ENCODE peak calls at places on chromosomes 13 and 19, in four cellular contexts. N is fibroblast of pulmonary artery, I is RWPE1, A is nephron progenitor cell. S is an unnamed sample.

GRCh38 chr13:33380487-33381079 is 95.0 kb upstream of the STARD13 start:
- DNase-seq in A (no peak), I (no peak), N (no peak), S (no peak)

GRCh38 chr19:41302624-41303351 is 7.2 kb upstream of the CCDC97 start:
- DNase-seq in A (no peak), I (no peak), N (no peak), S (peak; percentile 84)

GRCh38 chr13:104532131-104532530 is 1465.9 kb upstream of the SLC10A2 start:
- DNase-seq in A (no peak), N (no peak), I (no peak), S (no peak)

GRCh38 chr19:57755031-57755430 is 8.4 kb downstream of the ZNF776 start:
- DNase-seq in N (no peak), I (no peak), A (no peak), S (no peak)

GRCh38 chr13:35722438-35723060 is 246.1 kb upstream of the MAB21L1 start:
- DNase-seq in A (no peak), N (no peak), I (no peak), S (no peak)

GRCh38 chr19:10707440-10707839 is 6.2 kb downstream of the QTRT1 start:
- DNase-seq in A (no peak), N (no peak), I (no peak), S (no peak)

GRCh38 chr13:97468331-97468730 is 34.4 kb downstream of the RAP2A start:
- DNase-seq in N (peak; percentile 93), I (no peak), A (no peak), S (no peak)

GRCh38 chr13:98565726-98566577 is 11.0 kb downstream of the STK24 start:
- DNase-seq in I (no peak), N (no peak), A (no peak), S (no peak)

GRCh38 chr19:16889429-16889882 is 657 bp downstream of the F2RL3 start:
- DNase-seq in N (no peak), I (no peak), A (no peak), S (no peak)

GRCh38 chr13:57632276-57633140 is 964 bp downstream of the PCDH17 start:
- DNase-seq in I (no peak), A (peak; percentile 43), N (peak; percentile 12), S (peak; percentile 28)

GRCh38 chr13:99967884-99968520 is 3.6 kb downstream of the ZIC5 start:
- DNase-seq in N (no peak), I (no peak), A (no peak), S (no peak)

GRCh38 chr13:73816702-73817101 is 317.5 kb downstream of the KLF12 start:
- DNase-seq in N (no peak), I (peak; percentile 24), A (no peak), S (no peak)

GRCh38 chr19:35490364-35490763 is at the start of gene KRTDAP:
- DNase-seq in I (no peak), A (no peak), N (no peak), S (no peak)

GRCh38 chr13:50941146-50941545 is 31.6 kb downstream of the RNASEH2B start:
- DNase-seq in A (no peak), I (no peak), N (no peak), S (no peak)

GRCh38 chr19:29422686-29423085 is 103.1 kb upstream of the VSTM2B start:
- DNase-seq in N (no peak), A (no peak), I (no peak), S (no peak)

GRCh38 chr13:87810920-87811344 is 139.8 kb downstream of the SLITRK5 start:
- DNase-seq in A (no peak), N (no peak), I (no peak), S (no peak)
- TF ChIP-seq CTCF in A (no peak), N (no peak), I (no peak), S (no peak)

GRCh38 chr19:861756-862528 is 2.5 kb downstream of the CFD start:
- DNase-seq in A (peak; percentile 84), I (peak; percentile 75), N (peak; percentile 28), S (peak; percentile 92)

GRCh38 chr19:858868-859843 is at the start of gene CFD:
- DNase-seq in A (no peak), I (no peak), N (no peak), S (no peak)

GRCh38 chr19:862529-863304 is 3.3 kb downstream of the CFD start:
- DNase-seq in A (peak; percentile 79), I (peak; percentile 63), N (peak; percentile 35), S (peak; percentile 91)

GRCh38 chr19:861099-861755 is 1.8 kb downstream of the CFD start:
- DNase-seq in N (no peak), A (no peak), I (no peak), S (no peak)

DNA sequence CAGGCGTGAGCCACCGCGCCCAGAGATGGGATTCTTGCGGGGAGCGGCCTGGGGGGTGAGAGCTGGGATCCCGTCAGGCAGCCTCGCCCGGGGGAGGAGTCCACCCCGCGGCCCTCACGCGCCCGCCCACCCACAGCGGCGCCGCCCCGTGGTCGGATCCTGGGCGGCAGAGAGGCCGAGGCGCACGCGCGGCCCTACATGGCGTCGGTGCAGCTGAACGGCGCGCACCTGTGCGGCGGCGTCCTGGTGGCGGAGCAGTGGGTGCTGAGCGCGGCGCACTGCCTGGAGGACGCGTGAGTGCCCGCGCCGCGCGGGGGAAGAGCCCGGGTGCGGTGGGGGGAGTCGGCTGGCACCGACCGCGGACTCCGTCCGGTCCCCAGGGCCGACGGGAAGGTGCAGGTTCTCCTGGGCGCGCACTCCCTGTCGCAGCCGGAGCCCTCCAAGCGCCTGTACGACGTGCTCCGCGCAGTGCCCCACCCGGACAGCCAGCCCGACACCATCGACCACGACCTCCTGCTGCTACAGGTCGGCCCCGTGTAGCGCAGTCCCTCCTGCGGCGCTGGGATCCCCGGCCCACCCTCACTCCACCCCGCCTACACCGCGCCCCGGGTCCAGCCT is 1.1 kb downstream of the CFD start:
- DNase-seq in A (peak; percentile 73), N (peak; percentile 50), I (peak; percentile 56), S (peak; percentile 85)
- TF ChIP-seq CTCF in A (no peak), N (no peak), I (peak; percentile 21), S (peak; percentile 35)

GRCh38 chr19:45885556-45886426 is at the start of gene IRF2BP1:
- DNase-seq in A (peak; percentile 92), N (peak; percentile 94), I (peak; percentile 91), S (peak; percentile 93)
- TF ChIP-seq CTCF in A (no peak), N (no peak), I (no peak), S (peak; percentile 0)

GRCh38 chr19:5290336-5291262 is 50.0 kb downstream of the PTPRS start:
- DNase-seq in N (no peak), A (no peak), I (no peak), S (no peak)

GRCh38 chr19:5291588-5292193 is 48.9 kb downstream of the PTPRS start:
- DNase-seq in I (no peak), N (no peak), A (no peak), S (no peak)

GRCh38 chr19:5288347-5288739 is 52.3 kb downstream of the PTPRS start:
- DNase-seq in N (no peak), I (no peak), A (no peak), S (no peak)

GRCh38 chr19:5287066-5287465 is 53.5 kb downstream of the PTPRS start:
- DNase-seq in A (no peak), I (no peak), N (no peak), S (no peak)

GRCh38 chr19:5289060-5289990 is 51.3 kb downstream of the PTPRS start:
- DNase-seq in N (no peak), A (no peak), I (no peak), S (no peak)
- TF ChIP-seq CTCF in N (no peak), A (no peak), I (no peak), S (no peak)

GRCh38 chr13:91922969-91923592 is 524.7 kb downstream of the GPC5 start:
- DNase-seq in A (no peak), I (no peak), N (peak; percentile 5), S (no peak)
- TF ChIP-seq CTCF in A (peak; percentile 38), I (no peak), N (no peak), S (peak; percentile 31)

GRCh38 chr19:55166530-55167268 is at the start of gene DNAAF3:
- DNase-seq in A (peak; percentile 98), N (peak; percentile 99), I (peak; percentile 100), S (peak; percentile 99)

GRCh38 chr19:55160986-55161365 is 3.4 kb upstream of the TNNI3 start:
- DNase-seq in N (no peak), A (no peak), I (no peak), S (no peak)

GRCh38 chr19:55161571-55162322 is 4.2 kb upstream of the TNNI3 start:
- DNase-seq in I (no peak), N (no peak), A (no peak), S (no peak)

GRCh38 chr19:55169136-55169535 is 2.7 kb upstream of the DNAAF3 start:
- DNase-seq in N (no peak), A (no peak), I (no peak), S (no peak)

DNA sequence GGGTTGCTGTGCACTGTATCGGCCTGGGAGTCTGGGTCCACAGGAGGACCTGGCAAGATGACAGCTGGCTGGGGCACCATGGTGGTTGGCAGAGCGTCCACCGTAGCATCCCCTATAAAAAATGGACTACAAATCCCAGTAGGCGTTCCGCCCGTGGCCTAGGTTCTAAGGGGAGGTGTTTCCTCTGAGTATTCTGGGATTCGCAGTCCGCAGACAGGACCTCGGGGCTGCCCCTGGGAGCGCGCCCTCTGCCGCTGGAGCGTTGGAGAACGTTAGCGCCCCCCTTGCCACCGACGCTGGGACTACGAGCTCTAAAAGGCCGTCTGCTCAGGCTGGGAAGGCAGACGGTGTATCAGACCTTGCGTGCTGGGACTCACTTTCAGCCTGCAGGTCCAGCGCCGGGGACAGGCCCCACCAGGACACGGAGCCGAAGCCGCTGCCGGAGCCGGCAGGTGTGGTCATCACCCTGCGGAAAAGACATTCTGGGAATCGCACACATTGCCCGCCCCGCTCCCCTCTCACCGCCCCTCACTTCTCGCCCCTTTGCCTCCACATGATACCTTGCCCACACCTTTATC is 372 bp downstream of the DNAAF3 start:
- DNase-seq in I (peak; percentile 66), A (peak; percentile 83), N (peak; percentile 84), S (peak; percentile 68)
- TF ChIP-seq CTCF in I (peak; percentile 81), A (peak; percentile 60), N (peak; percentile 68), S (peak; percentile 48)

DNA sequence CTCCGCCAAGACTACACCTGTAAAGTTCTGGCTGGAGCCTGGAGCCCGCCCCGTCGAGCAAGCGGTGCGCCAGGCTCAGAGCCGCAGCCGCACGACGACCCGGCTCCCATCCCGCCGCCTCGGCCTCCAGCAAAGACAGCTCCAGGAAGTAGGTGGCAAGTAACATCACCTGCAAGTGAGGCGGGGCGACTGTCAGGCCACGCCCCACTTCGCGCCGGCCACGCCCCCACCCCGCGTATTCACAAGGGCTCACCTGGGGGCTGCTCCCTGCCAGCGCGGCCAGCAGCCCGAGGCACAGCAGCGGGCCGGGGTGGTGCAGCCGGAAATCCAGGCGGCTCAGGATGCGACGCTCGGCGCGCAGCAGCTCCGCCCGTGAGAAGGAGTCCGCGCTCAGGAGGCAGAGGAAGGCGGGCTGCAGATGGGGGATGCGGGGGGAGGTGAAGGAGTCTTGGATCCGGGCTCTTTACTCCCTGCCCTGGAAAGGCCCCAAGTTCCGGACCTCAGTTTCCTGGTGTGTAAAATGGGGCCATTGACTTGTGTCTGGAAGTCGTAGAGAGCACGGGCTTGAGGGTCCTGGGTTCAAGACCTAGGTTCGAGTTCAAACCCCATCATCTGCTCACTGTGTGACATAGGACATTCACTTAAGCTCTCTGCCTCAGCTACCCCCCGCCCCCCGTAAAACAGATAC is 3.2 kb downstream of the CCNP start:
- DNase-seq in A (no peak), N (no peak), I (no peak), S (no peak)
- TF ChIP-seq CTCF in A (no peak), N (no peak), I (no peak), S (no peak)

DNA sequence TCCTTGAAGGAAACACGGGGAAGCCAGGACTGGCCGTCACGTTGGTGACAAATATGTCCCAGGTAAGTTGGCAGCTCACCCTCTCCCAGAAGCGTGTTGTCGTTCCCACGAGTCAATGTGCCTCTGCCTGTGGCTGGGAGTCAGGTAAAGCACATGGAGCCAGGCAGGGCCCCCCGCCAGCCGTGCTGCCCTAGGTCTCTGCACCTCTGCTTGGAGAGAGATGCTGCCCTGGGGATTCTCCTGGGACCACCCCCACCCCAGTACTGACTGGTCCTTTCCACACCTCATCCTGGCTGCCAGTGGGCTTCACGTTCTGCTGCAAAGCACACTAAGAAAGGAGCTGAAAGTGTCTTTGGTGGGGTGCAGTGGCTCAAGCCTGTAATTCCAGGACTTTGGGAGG is 9.9 kb downstream of the ZNF114 start:
- DNase-seq in N (no peak), A (no peak), I (no peak), S (peak; percentile 7)
- TF ChIP-seq CTCF in N (no peak), A (no peak), I (no peak), S (no peak)